ENCODE peak calls at places on chromosome 15, in ten cellular contexts. P, Z, M, B, S, A, O, Y, G and W are unnamed samples.

GRCh38 chr15:66682865-66683264 is 19.2 kb upstream of the SMAD6 start:
- DNase-seq in S (peak; percentile 24), Z (peak; percentile 56), O (no peak), P (peak; percentile 44), G (no peak), B (no peak), A (no peak), M (no peak), Y (peak; percentile 56), W (no peak)

GRCh38 chr15:41872166-41872747 is 21.6 kb downstream of the SPTBN5 start:
- DNase-seq in G (no peak), M (no peak), S (no peak), Z (peak; percentile 8), A (no peak), O (no peak), P (no peak), B (no peak), Y (no peak), W (no peak)

GRCh38 chr15:61173899-61174689 is 55.0 kb downstream of the RORA start:
- DNase-seq in Z (no peak), S (no peak), A (no peak), B (no peak), Y (no peak), G (no peak), O (no peak), M (no peak), P (no peak), W (no peak)

GRCh38 chr15:52140646-52141045 is 28.1 kb upstream of the BCL2L10 start:
- DNase-seq in S (no peak), B (no peak), A (no peak), G (no peak), M (no peak), Y (no peak), O (no peak), Z (no peak), P (no peak), W (no peak)

GRCh38 chr15:49718234-49718633 is 97.4 kb downstream of the DTWD1 start:
- DNase-seq in M (no peak), A (no peak), Z (peak; percentile 84), B (no peak), G (peak; percentile 11), S (no peak), O (no peak), P (peak; percentile 26), Y (peak; percentile 78), W (no peak)

GRCh38 chr15:89003865-89004725 is 84.2 kb upstream of the ABHD2 start:
- DNase-seq in B (no peak), G (no peak), O (no peak), S (peak; percentile 39), M (no peak), A (no peak), P (no peak), Z (peak; percentile 44), Y (peak; percentile 79), W (peak; percentile 16)

GRCh38 chr15:59801649-59802048 is 112.5 kb upstream of the BNIP2 start:
- DNase-seq in G (no peak), B (no peak), M (no peak), O (no peak), Y (no peak), S (no peak), Z (no peak), A (no peak), P (no peak), W (no peak)

GRCh38 chr15:36579792-36580431 is 486 bp downstream of the CDIN1 start:
- DNase-seq in G (no peak), S (peak; percentile 52), A (peak; percentile 3), B (no peak), O (no peak), M (no peak), Y (no peak), Z (peak; percentile 40), P (peak; percentile 9), W (peak; percentile 42)

GRCh38 chr15:77738441-77739437 is 106.0 kb upstream of the LINGO1 start:
- DNase-seq in Y (no peak), B (no peak), A (no peak), Z (no peak), S (no peak), P (no peak), G (no peak), M (no peak), O (no peak), W (no peak)

GRCh38 chr15:92393287-92393993 is at the start of gene ST8SIA2:
- DNase-seq in A (no peak), B (no peak), Y (no peak), P (no peak), G (no peak), O (no peak), S (no peak), Z (peak; percentile 3), M (peak; percentile 45), W (peak; percentile 13)

GRCh38 chr15:48103647-48104046 is 17.1 kb upstream of the SLC24A5 start:
- DNase-seq in P (no peak), O (no peak), A (no peak), S (no peak), B (no peak), Y (peak; percentile 2), M (no peak), G (no peak), Z (no peak), W (no peak)

GRCh38 chr15:44588541-44588940 is 51.6 kb downstream of the EIF3J start:
- DNase-seq in P (no peak), Y (no peak), A (no peak), Z (no peak), B (no peak), S (no peak), G (no peak), O (no peak), M (no peak), W (no peak)
- TF ChIP-seq CTCF in P (no peak), Y (no peak), A (no peak), Z (no peak), B (no peak), S (no peak), G (no peak), O (no peak), M (no peak), W (no peak)

GRCh38 chr15:56098230-56098899 is 105.0 kb upstream of the NEDD4 start:
- DNase-seq in B (no peak), O (no peak), A (no peak), G (no peak), P (no peak), M (no peak), Y (peak; percentile 1), S (no peak), Z (no peak), W (no peak)
- TF ChIP-seq CTCF in B (no peak), O (no peak), A (no peak), G (peak; percentile 10), P (no peak), M (no peak), Y (no peak), S (no peak), Z (no peak), W (no peak)

GRCh38 chr15:35437157-35437556 is 108.8 kb downstream of the DPH6 start:
- DNase-seq in P (no peak), S (no peak), G (no peak), B (no peak), O (no peak), A (no peak), Z (peak; percentile 28), M (no peak), Y (peak; percentile 30), W (no peak)
- TF ChIP-seq CTCF in P (peak; percentile 31), S (no peak), G (peak; percentile 43), B (no peak), O (no peak), A (no peak), Z (peak; percentile 8), M (no peak), Y (peak; percentile 29), W (no peak)

GRCh38 chr15:90642464-90643300 is 74.5 kb upstream of the BLM start:
- DNase-seq in Z (no peak), O (no peak), G (no peak), B (no peak), A (no peak), Y (no peak), S (no peak), P (no peak), M (peak; percentile 35), W (no peak)
- TF ChIP-seq CTCF in Z (peak; percentile 16), O (no peak), G (peak; percentile 20), B (no peak), A (no peak), Y (no peak), S (peak; percentile 2), P (no peak), M (no peak), W (no peak)

GRCh38 chr15:75043509-75044257 is 20.3 kb downstream of the PPCDC start:
- DNase-seq in B (peak; percentile 69), A (no peak), O (peak; percentile 98), Z (peak; percentile 100), G (peak; percentile 98), S (peak; percentile 97), P (peak; percentile 100), M (peak; percentile 62), Y (peak; percentile 100), W (no peak)
- TF ChIP-seq CTCF in B (no peak), A (no peak), O (peak; percentile 45), Z (peak; percentile 64), G (peak; percentile 68), S (peak; percentile 38), P (peak; percentile 68), M (peak; percentile 35), Y (peak; percentile 72), W (no peak)